ENCODE peak calls at places on chromosomes 4 and X, in nine cellular contexts. F, C, R, M, T, Y, N, P and V are unnamed samples.

GRCh38 chr4:138500869-138501268 is 258.7 kb upstream of the SLC7A11 start:
- DNase-seq in F (no peak), C (no peak), R (no peak), M (no peak), T (no peak), Y (no peak), N (no peak), P (no peak), V (no peak)

GRCh38 chrX:15749642-15750610 is 11.9 kb downstream of the CA5B start:
- DNase-seq in F (no peak), C (no peak), R (peak; percentile 16), M (no peak), T (peak; percentile 44), Y (no peak), N (peak; percentile 29), P (no peak), V (peak; percentile 69)

GRCh38 chr4:161343188-161343950 is 820.4 kb downstream of the FSTL5 start:
- DNase-seq in F (no peak), C (no peak), R (no peak), M (no peak), T (no peak), Y (no peak), N (no peak), P (no peak), V (no peak)

GRCh38 chr4:186981161-186981560 is 257.5 kb upstream of the FAT1 start:
- DNase-seq in F (no peak), C (no peak), R (no peak), M (peak; percentile 6), T (no peak), Y (no peak), N (no peak), P (no peak), V (no peak)

GRCh38 chr4:61938250-61938846 is 738.2 kb downstream of the ADGRL3 start:
- DNase-seq in F (peak; percentile 64), C (no peak), R (no peak), M (no peak), T (no peak), Y (peak; percentile 7), N (no peak), P (no peak), V (no peak)

GRCh38 chrX:83819304-83819703 is 41.6 kb upstream of the CYLC1 start:
- DNase-seq in F (no peak), C (no peak), R (no peak), M (no peak), T (no peak), Y (no peak), N (no peak), P (no peak), V (no peak)

GRCh38 chrX:52422884-52423283 is 54.1 kb downstream of the XAGE2 start:
- DNase-seq in F (no peak), C (no peak), R (no peak), M (peak; percentile 71), T (no peak), Y (no peak), N (no peak), P (no peak), V (peak; percentile 69)

GRCh38 chr4:165756831-165757230 is 116.2 kb upstream of the TLL1 start:
- DNase-seq in F (no peak), C (no peak), R (no peak), M (no peak), T (no peak), Y (no peak), N (no peak), P (no peak), V (no peak)

GRCh38 chr4:18931643-18932373 is 910.3 kb upstream of the LCORL start:
- DNase-seq in F (no peak), C (no peak), R (no peak), M (no peak), T (no peak), Y (no peak), N (no peak), P (no peak), V (no peak)

GRCh38 chrX:30875957-30876356 is 13.1 kb downstream of the TAB3 start:
- DNase-seq in F (no peak), C (no peak), R (no peak), M (peak; percentile 64), T (peak; percentile 3), Y (no peak), N (no peak), P (no peak), V (peak; percentile 81)

GRCh38 chrX:122866527-122866926 is 317.6 kb upstream of the GRIA3 start:
- DNase-seq in F (no peak), C (no peak), R (no peak), M (peak; percentile 90), T (peak; percentile 81), Y (no peak), N (no peak), P (no peak), V (peak; percentile 69)

GRCh38 chr4:123505457-123506310 is 109.1 kb downstream of the SPRY1 start:
- DNase-seq in F (peak; percentile 41), C (peak; percentile 67), R (peak; percentile 67), M (peak; percentile 68), T (peak; percentile 74), Y (peak; percentile 94), N (peak; percentile 51), P (no peak), V (peak; percentile 60)

GRCh38 chrX:119809185-119809666 is 17.8 kb upstream of the RPL39 start:
- DNase-seq in F (no peak), C (no peak), R (no peak), M (peak; percentile 32), T (peak; percentile 5), Y (no peak), N (no peak), P (no peak), V (peak; percentile 33)

GRCh38 chr4:77007358-77008230 is 58.0 kb downstream of the SEPTIN11 start:
- DNase-seq in F (no peak), C (no peak), R (no peak), M (peak; percentile 76), T (peak; percentile 95), Y (no peak), N (no peak), P (no peak), V (peak; percentile 80)

GRCh38 chr4:6692806-6693205 is 872 bp upstream of the S100P start:
- DNase-seq in F (no peak), C (no peak), R (no peak), M (no peak), T (no peak), Y (no peak), N (no peak), P (no peak), V (peak; percentile 61)

GRCh38 chr4:112277220-112277619 is 8.5 kb downstream of the TIFA start:
- DNase-seq in F (no peak), C (no peak), R (no peak), M (no peak), T (no peak), Y (no peak), N (no peak), P (no peak), V (no peak)

GRCh38 chr4:80154547-80154933 is 42.8 kb upstream of the PRDM8 start:
- DNase-seq in F (peak; percentile 46), C (no peak), R (no peak), M (no peak), T (no peak), Y (no peak), N (no peak), P (no peak), V (no peak)

GRCh38 chr4:7648813-7649395 is 214.2 kb upstream of the PSAPL1 start:
- DNase-seq in F (no peak), C (no peak), R (no peak), M (no peak), T (no peak), Y (no peak), N (no peak), P (no peak), V (no peak)

GRCh38 chr4:48138936-48139335 is 4.9 kb upstream of the TXK start:
- DNase-seq in F (no peak), C (no peak), R (no peak), M (no peak), T (no peak), Y (no peak), N (no peak), P (no peak), V (no peak)

DNA sequence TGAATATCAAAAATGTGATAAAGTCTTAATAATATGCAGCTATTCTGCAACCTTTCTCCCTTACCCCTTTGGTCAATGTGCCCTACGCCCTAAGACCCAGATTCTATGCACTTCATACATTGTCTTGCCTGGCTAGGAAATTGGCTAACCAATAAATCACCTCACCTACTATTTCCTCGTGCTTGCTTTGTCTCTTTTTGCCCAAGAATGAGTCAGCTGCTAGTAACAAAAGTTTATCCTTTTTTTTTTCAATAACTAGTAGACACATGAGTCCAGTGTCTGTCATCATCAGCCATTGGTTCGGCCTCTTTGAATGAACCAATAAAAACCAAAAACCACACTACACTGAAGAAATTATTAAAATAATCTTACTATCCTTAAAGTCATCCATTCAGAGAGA is 387.1 kb downstream of the PPP3CA start:
- DNase-seq in F (no peak), C (no peak), R (no peak), M (no peak), T (no peak), Y (no peak), N (no peak), P (no peak), V (no peak)
- H3K27ac ChIP-seq in F (no peak overlapping the region), C (no peak overlapping the region), R (no peak overlapping the region), M (no peak overlapping the region), T (no peak overlapping the region), Y (no peak overlapping the region), N (no peak overlapping the region), P (no peak overlapping the region), V (no peak overlapping the region)

DNA sequence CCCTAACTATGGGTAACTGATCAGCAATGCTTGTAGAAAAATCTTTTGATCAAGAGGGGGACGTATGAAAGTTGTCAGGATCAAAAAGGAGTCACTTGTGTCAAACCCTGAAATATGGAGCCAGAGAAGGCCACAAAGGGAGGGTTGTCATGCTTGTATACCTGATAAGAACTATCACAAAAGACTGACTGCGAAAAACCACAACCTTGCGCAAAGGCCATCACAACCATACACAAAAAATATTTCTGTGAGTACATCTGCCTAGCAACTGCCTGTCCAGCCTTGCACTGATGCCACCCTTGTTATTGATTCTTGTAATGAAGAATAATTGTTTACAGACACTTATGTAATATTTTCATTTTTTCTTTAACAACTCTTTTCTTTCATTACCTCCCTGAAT is 22.8 kb upstream of the EIF4E start:
- DNase-seq in F (no peak), C (no peak), R (no peak), M (no peak), T (no peak), Y (no peak), N (no peak), P (no peak), V (no peak)
- H3K9me3 ChIP-seq in F (no peaks in the 10 kb centered on the region), C (no peaks in the 10 kb centered on the region), R (no peaks in the 10 kb centered on the region), M (no peaks in the 10 kb centered on the region), T (no peaks in the 10 kb centered on the region), Y (no peaks in the 10 kb centered on the region), N (no peaks in the 10 kb centered on the region), P (no peaks in the 10 kb centered on the region), V (no peaks in the 10 kb centered on the region)

DNA sequence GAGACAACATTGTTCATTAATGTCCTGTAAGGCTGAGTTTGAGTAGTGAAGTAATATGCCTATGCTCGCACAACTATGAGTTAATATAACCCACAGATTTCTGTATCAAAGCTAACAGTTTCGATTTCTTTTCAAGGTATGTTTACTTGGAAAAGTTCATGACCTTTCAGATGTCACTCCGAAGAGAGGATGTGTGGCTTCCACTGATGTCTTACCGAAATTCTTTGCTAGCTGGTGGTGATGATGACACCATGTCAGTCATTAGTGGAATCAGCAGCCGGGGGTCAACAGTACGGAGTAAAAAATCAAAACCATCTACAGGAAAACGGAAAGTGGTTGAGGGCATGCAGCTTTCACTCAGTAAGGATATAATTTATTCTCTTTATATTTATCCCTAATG is 124.9 kb downstream of the STAG2 start:
- DNase-seq in F (no peak), C (no peak), R (no peak), M (no peak), T (no peak), Y (no peak), N (no peak), P (no peak), V (no peak)
- H3K27ac ChIP-seq in F (no peak overlapping the region), C (no peak overlapping the region), R (no peak overlapping the region), M (no peak overlapping the region), T (no peak overlapping the region), Y (no peak overlapping the region), N (no peak overlapping the region), P (no peak overlapping the region), V (no peak overlapping the region)

GRCh38 chrX:115939070-115939469 is 231.5 kb upstream of the AGTR2 start:
- DNase-seq in F (no peak), C (no peak), R (no peak), M (no peak), T (no peak), Y (no peak), N (no peak), P (no peak), V (no peak)
- H3K9me3 ChIP-seq in F (no peaks in the 10 kb centered on the region), C (no peaks in the 10 kb centered on the region), R (no peaks in the 10 kb centered on the region), M (no peaks in the 10 kb centered on the region), T (no peaks in the 10 kb centered on the region), Y (no peaks in the 10 kb centered on the region), N (no peaks in the 10 kb centered on the region), P (no peaks in the 10 kb centered on the region), V (no peaks in the 10 kb centered on the region)